ENCODE peak calls at places on chromosomes 16 and 17, in four cellular contexts. R is HepG2, D is GM12878, B is SK-N-SH. O is an unnamed sample.

GRCh38 chr17:79304907-79305306 is 230.3 kb downstream of the ENGASE start:
- DNase-seq in D (no peak), B (peak; percentile 58), R (no peak), O (no peak)

GRCh38 chr17:75693500-75694481 is 26.7 kb downstream of the SAP30BP start:
- DNase-seq in D (no peak), R (no peak), B (peak; percentile 85), O (peak; percentile 85)

GRCh38 chr17:40464392-40464855 is 21.2 kb downstream of the IGFBP4 start:
- DNase-seq in D (no peak), R (no peak), B (no peak), O (no peak)

GRCh38 chr17:75979705-75980187 is 706 bp downstream of the TEN1 start:
- DNase-seq in D (no peak), B (no peak), R (no peak), O (no peak)

GRCh38 chr17:66541461-66542182 is 239.2 kb downstream of the PRKCA start:
- DNase-seq in R (no peak), D (peak; percentile 40), B (peak; percentile 36), O (no peak)

GRCh38 chr16:79211581-79211980 is 389.0 kb downstream of the MAF start:
- DNase-seq in B (no peak), R (no peak), D (no peak), O (no peak)

GRCh38 chr16:65102326-65102725 is 19.5 kb downstream of the CDH11 start:
- DNase-seq in D (no peak), R (no peak), B (no peak), O (no peak)

GRCh38 chr17:58301504-58302150 is 20.9 kb upstream of the MPO start:
- DNase-seq in D (no peak), R (no peak), B (no peak), O (no peak)

GRCh38 chr16:78224342-78224741 is 124.9 kb downstream of the WWOX start:
- DNase-seq in B (no peak), R (no peak), D (no peak), O (no peak)

GRCh38 chr17:2125013-2125535 is 70.2 kb downstream of the HIC1 start:
- DNase-seq in R (no peak), D (no peak), B (no peak), O (no peak)

GRCh38 chr17:50211249-50212120 is 10.1 kb upstream of the COL1A1 start:
- DNase-seq in D (no peak), B (peak; percentile 27), R (no peak), O (no peak)

GRCh38 chr17:11935734-11936406 is 61.4 kb downstream of the ZNF18 start:
- DNase-seq in R (peak; percentile 60), B (peak; percentile 57), D (no peak), O (no peak)
- TF ChIP-seq PBX3 in R (no peak), B (no peak), D (no peak), O (no peak)

DNA sequence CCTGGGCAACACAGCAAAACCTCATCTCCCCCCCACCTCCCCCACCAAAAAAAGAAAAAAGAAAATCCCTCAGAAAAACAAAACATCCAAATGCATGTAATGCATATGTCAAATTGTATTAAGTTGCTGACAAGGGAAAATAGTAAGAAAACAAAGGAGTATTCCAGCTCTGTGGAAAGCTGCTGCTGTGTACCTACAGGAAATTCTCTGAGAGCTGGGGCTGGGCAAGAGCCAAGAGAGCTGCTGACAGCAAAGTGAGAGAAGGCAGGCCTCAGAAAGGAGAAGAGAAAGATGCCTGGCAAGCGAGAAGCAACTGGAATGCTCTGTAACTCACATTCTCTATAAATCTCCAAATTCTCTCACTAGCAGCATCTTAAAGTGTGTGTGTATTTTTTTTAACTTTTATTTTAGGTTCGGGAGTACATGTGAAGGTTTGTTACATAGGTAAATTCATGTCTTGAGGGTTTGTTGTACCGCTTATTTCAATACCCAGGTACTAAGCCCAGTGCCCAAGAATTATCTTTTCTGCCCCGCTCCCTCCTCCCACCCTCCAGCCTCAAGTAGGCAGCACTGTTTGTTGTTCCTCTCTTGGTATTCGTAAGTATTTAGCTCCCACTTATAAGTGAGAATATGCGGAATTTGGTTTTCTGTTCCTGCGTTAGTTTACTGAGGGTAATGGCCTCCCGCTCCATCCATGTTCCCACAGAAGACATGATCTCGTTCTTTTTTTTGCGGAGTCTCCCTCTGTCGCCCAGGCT is 24.4 kb downstream of the CNTROB start:
- DNase-seq in D (no peak), B (peak; percentile 34), R (no peak), O (no peak)
- TF ChIP-seq CHD2 in D (no peak), B (no peak), R (no peak), O (no peak)

DNA sequence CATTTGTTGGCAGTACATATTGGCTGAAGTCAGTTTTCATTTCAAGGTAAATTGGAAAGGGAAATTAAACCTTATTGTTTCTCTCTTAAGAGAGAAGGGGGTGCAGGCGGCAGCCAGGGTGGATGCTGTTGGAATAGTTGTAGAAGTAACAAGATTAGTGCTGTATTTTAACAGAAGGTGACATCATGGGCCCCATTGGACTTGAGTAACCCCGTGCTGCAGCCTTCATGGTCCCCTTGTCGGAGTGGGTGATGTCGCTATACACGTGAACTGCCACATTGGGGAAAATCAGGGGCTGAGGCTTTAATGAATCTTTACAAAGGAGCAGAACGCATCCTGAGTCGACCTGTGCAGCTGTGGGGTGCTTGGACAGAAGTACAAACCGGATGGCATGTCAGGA is 3.2 kb downstream of the SNX11 start:
- DNase-seq in D (no peak), R (no peak), B (no peak), O (no peak)
- H3K27ac ChIP-seq in D (peak overlapping the region; percentile 93), R (no peak overlapping the region), B (no peak overlapping the region), O (no peak overlapping the region)

GRCh38 chr17:55037828-55038227 is 69.3 kb downstream of the STXBP4 start:
- DNase-seq in D (peak; percentile 32), R (no peak), B (no peak), O (no peak)
- TF ChIP-seq PBX3 in D (peak; percentile 69), R (no peak), B (no peak), O (no peak)

DNA sequence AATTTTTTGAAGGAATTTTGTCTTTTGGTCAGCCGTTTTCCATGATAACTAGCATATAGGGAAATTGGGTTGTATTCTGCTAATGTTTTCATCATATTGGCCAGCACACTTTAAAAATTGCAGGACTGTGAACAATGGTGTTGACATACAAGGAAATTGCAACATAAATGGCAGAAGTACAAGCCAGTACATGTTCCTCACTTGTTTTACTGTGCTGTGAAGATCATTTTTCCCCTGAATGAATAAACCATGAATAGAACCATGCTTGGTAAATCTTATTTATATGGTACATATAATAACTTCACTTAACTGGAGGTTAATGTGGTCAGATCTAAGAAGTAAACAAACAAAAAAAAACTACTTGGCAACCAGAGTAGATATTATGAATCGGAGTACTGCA is 22.8 kb downstream of the OMG start:
- DNase-seq in D (no peak), B (no peak), R (peak; percentile 39), O (no peak)
- TF ChIP-seq CHD2 in D (no peak), B (no peak), R (no peak), O (no peak)